ENCODE peak calls at places on chromosomes 5 and 9, in nine cellular contexts. H is left cardiac atrium, K is GM12865, G is adrenal gland, J is cerebellum, R is AG04450, F is dorsolateral prefrontal cortex, V is fibroblast of lung, T is upper lobe of right lung. W is an unnamed sample.

GRCh38 chr9:95316794-95317118 is 753 bp downstream of the FANCC start:
- DNase-seq in H (peak), K (peak), G (peak), J (peak), R (no peak), F (no peak), V (peak), T (peak), W (peak)

GRCh38 chr5:14447958-14448881 is 133.4 kb upstream of the OTULINL start:
- DNase-seq in H (no peak), K (peak), G (peak), J (no peak), R (no peak), F (no peak), V (peak), T (no peak), W (no peak)

GRCh38 chr9:89149726-89150125 is 28.9 kb downstream of the SHC3 start:
- DNase-seq in H (no peak), K (no peak), G (no peak), J (no peak), R (no peak), F (no peak), V (peak), T (no peak), W (no peak)

GRCh38 chr5:31116466-31117031 is 76.9 kb upstream of the CDH6 start:
- DNase-seq in H (no peak), K (no peak), G (no peak), J (no peak), R (no peak), F (no peak), V (no peak), T (no peak), W (no peak)

GRCh38 chr9:14347408-14348224 is 33.7 kb upstream of the NFIB start:
- DNase-seq in H (peak), K (no peak), G (no peak), J (peak), R (no peak), F (no peak), V (peak), T (no peak), W (peak)

GRCh38 chr9:102911185-102911584 is 83.9 kb upstream of the CYLC2 start:
- DNase-seq in H (no peak), K (no peak), G (no peak), J (no peak), R (no peak), F (no peak), V (no peak), T (no peak), W (no peak)

GRCh38 chr9:33170464-33171156 is 3.5 kb upstream of the B4GALT1 start:
- DNase-seq in H (peak), K (peak), G (peak), J (no peak), R (no peak), F (peak), V (peak), T (peak), W (peak)

GRCh38 chr9:37383876-37384715 is 38.4 kb upstream of the GRHPR start:
- DNase-seq in H (no peak), K (no peak), G (no peak), J (no peak), R (no peak), F (no peak), V (no peak), T (no peak), W (no peak)